ENCODE peak calls at places on chromosomes 4 and X, in eight cellular contexts. U, F, E, V, N, I, K and S are unnamed samples.

GRCh38 chr4:15117270-15117946 is 115.1 kb downstream of the CPEB2 start:
- DNase-seq in U (no peak), E (no peak), V (no peak), F (no peak), I (no peak), K (no peak), N (no peak), S (no peak)

GRCh38 chr4:8355864-8356565 is 84.5 kb downstream of the ACOX3 start:
- DNase-seq in N (no peak), K (no peak), E (peak; percentile 24), U (no peak), F (peak; percentile 28), I (no peak), V (no peak), S (no peak)

GRCh38 chr4:108052511-108052910 is 62.8 kb downstream of the HADH start:
- DNase-seq in I (no peak), K (no peak), F (no peak), V (no peak), N (no peak), E (no peak), U (no peak), S (no peak)

GRCh38 chr4:162234595-162234994 is 70.8 kb upstream of the FSTL5 start:
- DNase-seq in K (no peak), F (no peak), V (no peak), U (no peak), N (no peak), I (no peak), E (no peak), S (no peak)

GRCh38 chrX:130086414-130087207 is 23.7 kb downstream of the ELF4 start:
- DNase-seq in V (no peak), I (no peak), F (no peak), N (peak; percentile 83), E (no peak), U (no peak), K (peak; percentile 81), S (no peak)

GRCh38 chrX:23386260-23386659 is 51.6 kb downstream of the PTCHD1 start:
- DNase-seq in V (no peak), U (no peak), F (no peak), E (no peak), I (no peak), N (no peak), K (no peak), S (no peak)

GRCh38 chr4:150082241-150082640 is 4.0 kb downstream of the DCLK2 start:
- DNase-seq in U (no peak), I (no peak), K (no peak), F (no peak), N (no peak), E (no peak), V (no peak), S (no peak)

GRCh38 chr4:123785515-123785914 is 388.9 kb downstream of the SPRY1 start:
- DNase-seq in I (peak; percentile 43), N (no peak), K (no peak), U (peak; percentile 52), E (peak; percentile 66), F (peak; percentile 47), V (peak; percentile 56), S (no peak)

GRCh38 chr4:2068198-2068470 is 9.0 kb downstream of the NAT8L start:
- DNase-seq in I (no peak), K (no peak), V (no peak), U (no peak), E (no peak), N (no peak), F (no peak), S (no peak)

GRCh38 chr4:967113-968104 is 6.0 kb downstream of the DGKQ start:
- DNase-seq in I (no peak), F (no peak), E (no peak), V (no peak), U (no peak), N (no peak), K (peak; percentile 14), S (no peak)

GRCh38 chr4:134470544-134470943 is 269.0 kb upstream of the PABPC4L start:
- DNase-seq in V (no peak), E (peak; percentile 46), N (no peak), I (no peak), K (no peak), U (no peak), F (peak; percentile 38), S (no peak)

GRCh38 chr4:118224239-118224829 is 128.5 kb downstream of the PRSS12 start:
- DNase-seq in K (no peak), N (no peak), I (no peak), V (peak; percentile 31), E (no peak), U (no peak), F (peak; percentile 57), S (peak; percentile 20)

GRCh38 chr4:24952667-24953066 is 39.8 kb upstream of the CCDC149 start:
- DNase-seq in I (no peak), E (no peak), F (no peak), N (no peak), K (no peak), U (no peak), V (no peak), S (no peak)

GRCh38 chr4:175459571-175459970 is 352.5 kb downstream of the GPM6A start:
- DNase-seq in K (no peak), I (no peak), F (no peak), N (no peak), E (no peak), U (no peak), V (peak; percentile 14), S (no peak)

GRCh38 chr4:145709336-145709735 is 29.4 kb downstream of the C4orf51 start:
- DNase-seq in K (no peak), U (no peak), V (no peak), N (no peak), I (no peak), E (no peak), F (no peak), S (peak; percentile 16)

GRCh38 chrX:54444752-54445151 is 4.5 kb downstream of the TSR2 start:
- DNase-seq in K (no peak), U (no peak), I (no peak), F (no peak), N (no peak), E (no peak), V (no peak), S (no peak)

GRCh38 chrX:129754266-129755024 is 15.7 kb downstream of the XPNPEP2 start:
- DNase-seq in K (no peak), V (no peak), E (peak; percentile 62), F (no peak), I (no peak), U (no peak), N (no peak), S (peak; percentile 1)

GRCh38 chr4:111434581-111434980 is 710.7 kb upstream of the FAM241A start:
- DNase-seq in V (no peak), E (no peak), I (no peak), U (no peak), K (no peak), F (peak; percentile 15), N (no peak), S (no peak)

GRCh38 chrX:112025753-112026152 is 56.8 kb downstream of the TRPC5 start:
- DNase-seq in U (no peak), E (no peak), K (no peak), N (no peak), F (no peak), I (no peak), V (no peak), S (no peak)

GRCh38 chr4:182975806-182976205 is 58.6 kb upstream of the DCTD start:
- DNase-seq in N (no peak), U (no peak), E (no peak), F (peak; percentile 92), I (no peak), K (no peak), V (peak; percentile 65), S (no peak)

GRCh38 chr4:101140228-101140627 is 207.1 kb downstream of the PPP3CA start:
- DNase-seq in I (no peak), N (no peak), K (no peak), U (no peak), V (no peak), E (no peak), F (peak; percentile 7), S (no peak)

GRCh38 chr4:113141901-113142346 is 92.5 kb downstream of the ANK2 start:
- DNase-seq in K (no peak), E (no peak), I (no peak), U (no peak), V (peak; percentile 46), F (peak; percentile 68), N (no peak), S (peak; percentile 75)

GRCh38 chr4:136864580-136865185 is 667.6 kb downstream of the PCDH18 start:
- DNase-seq in V (peak; percentile 38), E (no peak), N (no peak), K (no peak), U (no peak), I (no peak), F (peak; percentile 60), S (peak; percentile 32)

GRCh38 chr4:10320130-10320529 is 137.1 kb downstream of the ZNF518B start:
- DNase-seq in V (no peak), I (no peak), K (no peak), F (no peak), N (no peak), U (no peak), E (no peak), S (no peak)

GRCh38 chr4:40377462-40378385 is 42.6 kb downstream of the CHRNA9 start:
- DNase-seq in K (no peak), U (no peak), V (no peak), F (peak; percentile 35), N (no peak), I (no peak), E (no peak), S (no peak)

GRCh38 chr4:156291317-156291716 is 337.7 kb upstream of the CTSO start:
- DNase-seq in E (no peak), U (no peak), N (no peak), V (peak; percentile 45), K (no peak), F (peak; percentile 22), I (no peak), S (no peak)

GRCh38 chr4:2172627-2173231 is 69.2 kb downstream of the HAUS3 start:
- DNase-seq in U (no peak), I (no peak), E (no peak), F (no peak), K (peak; percentile 48), N (no peak), V (no peak), S (no peak)

GRCh38 chrX:53595266-53595810 is 91.2 kb downstream of the HUWE1 start:
- DNase-seq in U (no peak), E (no peak), F (no peak), I (no peak), N (no peak), K (no peak), V (no peak), S (no peak)

GRCh38 chr4:53702334-53703266 is 111.3 kb upstream of the LNX1 start:
- DNase-seq in I (peak; percentile 70), F (peak; percentile 88), V (no peak), N (peak; percentile 62), E (peak; percentile 49), U (peak; percentile 89), K (no peak), S (peak; percentile 79)

GRCh38 chr4:1290165-1290977 is 680 bp downstream of the MAEA start:
- DNase-seq in E (no peak), I (no peak), V (no peak), F (peak; percentile 27), N (no peak), K (peak; percentile 27), U (no peak), S (no peak)

GRCh38 chrX:72475952-72476668 is 96.5 kb downstream of the HDAC8 start:
- DNase-seq in N (no peak), I (no peak), K (no peak), V (no peak), F (peak; percentile 31), E (no peak), U (no peak), S (no peak)

GRCh38 chr4:107115185-107115847 is 79.2 kb upstream of the DKK2 start:
- DNase-seq in F (no peak), E (no peak), K (no peak), U (no peak), N (no peak), I (no peak), V (peak; percentile 69), S (no peak)

GRCh38 chr4:164902608-164903007 is 25.6 kb downstream of the APELA start:
- DNase-seq in E (no peak), F (no peak), K (no peak), N (no peak), U (no peak), V (no peak), I (no peak), S (no peak)

GRCh38 chr4:23368081-23368697 is 521.7 kb downstream of the PPARGC1A start:
- DNase-seq in V (no peak), E (peak; percentile 75), U (no peak), I (no peak), K (no peak), N (no peak), F (peak; percentile 35), S (peak; percentile 39)